ENCODE peak calls at places on chromosomes 7 and 10, in four cellular contexts. L is Calu3, C is endothelial cell, M is GM06990. N is an unnamed sample.
A peak's percentile ranks its signal among the peaks of the same experiment; 100 is the strongest.

GRCh38 chr7:124071843-124072242 is 39.0 kb upstream of the TMEM229A start:
- DNase-seq in L (no peak), C (no peak), M (no peak), N (no peak)

GRCh38 chr7:134472572-134473242 is 13.8 kb upstream of the AKR1B1 start:
- DNase-seq in L (no peak), C (no peak), M (no peak), N (no peak)

GRCh38 chr7:144584741-144585140 is 181.2 kb upstream of the NOBOX start:
- DNase-seq in L (no peak), C (no peak), M (no peak), N (no peak)

GRCh38 chr10:44383749-44384600 is 922 bp downstream of the CXCL12 start:
- DNase-seq in L (no peak), C (no peak), M (no peak), N (no peak)

GRCh38 chr7:71491331-71491730 is 359.4 kb downstream of the GALNT17 start:
- DNase-seq in L (no peak), C (no peak), M (no peak), N (no peak)

GRCh38 chr7:116173051-116174028 is 37.0 kb upstream of the TES start:
- DNase-seq in L (peak; percentile 38), C (peak; percentile 25), M (peak; percentile 42), N (peak; percentile 30)

GRCh38 chr10:103854687-103855423 is 521 bp downstream of the SH3PXD2A start:
- DNase-seq in L (peak; percentile 17), C (peak; percentile 47), M (no peak), N (peak; percentile 53)

GRCh38 chr10:24542314-24543270 is 181.1 kb downstream of the ARHGAP21 start:
- DNase-seq in L (no peak), C (no peak), M (no peak), N (no peak)

GRCh38 chr10:31769564-31769963 is 159.1 kb downstream of the ARHGAP12 start:
- DNase-seq in L (no peak), C (no peak), M (no peak), N (no peak)

GRCh38 chr7:35553498-35553897 is 141.4 kb downstream of the HERPUD2 start:
- DNase-seq in L (no peak), C (no peak), M (no peak), N (no peak)

GRCh38 chr7:99374121-99375064 is at the start of gene ARPC1B:
- DNase-seq in L (peak; percentile 70), C (peak; percentile 80), M (peak; percentile 89), N (peak; percentile 36)

GRCh38 chr7:142866361-142867096 is 11.7 kb downstream of the EPHB6 start:
- DNase-seq in L (peak; percentile 74), C (peak; percentile 66), M (no peak), N (peak; percentile 29)

GRCh38 chr7:74684921-74685320 is 27.4 kb downstream of the GTF2I start:
- DNase-seq in L (no peak), C (no peak), M (no peak), N (no peak)

GRCh38 chr7:31000161-31000693 is 36.5 kb downstream of the GHRHR start:
- DNase-seq in L (no peak), C (no peak), M (no peak), N (no peak)

GRCh38 chr10:59177031-59177861 is 803 bp downstream of the PHYHIPL start:
- DNase-seq in L (peak; percentile 26), C (peak; percentile 45), M (peak; percentile 13), N (peak; percentile 57)

GRCh38 chr10:79475119-79475653 is 29.8 kb upstream of the ZCCHC24 start:
- DNase-seq in L (no peak), C (no peak), M (no peak), N (no peak)

GRCh38 chr7:149690688-149691446 is 82.5 kb downstream of the ZNF467 start:
- DNase-seq in L (peak; percentile 41), C (peak; percentile 72), M (no peak), N (peak; percentile 50)

GRCh38 chr10:101763141-101763540 is 12.8 kb downstream of the FGF8 start:
- DNase-seq in L (no peak), C (no peak), M (no peak), N (no peak)

GRCh38 chr10:97715259-97715874 is 1.8 kb downstream of the MARVELD1 start:
- DNase-seq in L (no peak), C (no peak), M (no peak), N (no peak)

GRCh38 chr7:107767391-107767790 is 23.4 kb downstream of the CBLL1 start:
- DNase-seq in L (no peak), C (no peak), M (no peak), N (no peak)

GRCh38 chr10:123390332-123390731 is 236.1 kb downstream of the BUB3 start:
- DNase-seq in L (no peak), C (no peak), M (peak; percentile 64), N (no peak)

GRCh38 chr7:143239822-143240221 is 18.0 kb downstream of the TAS2R40 start:
- DNase-seq in L (no peak), C (no peak), M (no peak), N (no peak)

GRCh38 chr7:11082121-11082520 is 108.4 kb downstream of the PHF14 start:
- DNase-seq in L (no peak), C (no peak), M (no peak), N (no peak)

GRCh38 chr7:134155220-134155619 is 28.1 kb downstream of the LRGUK start:
- DNase-seq in L (no peak), C (no peak), M (peak; percentile 2), N (no peak)

GRCh38 chr10:28892818-28893547 is 215.7 kb downstream of the BAMBI start:
- DNase-seq in L (no peak), C (no peak), M (no peak), N (no peak)

GRCh38 chr7:94888542-94888941 is 18.9 kb upstream of the PPP1R9A start:
- DNase-seq in L (peak; percentile 63), C (no peak), M (no peak), N (no peak)

GRCh38 chr10:78187371-78187770 is 153.7 kb downstream of the RPS24 start:
- DNase-seq in L (no peak), C (no peak), M (no peak), N (no peak)

GRCh38 chr10:22170582-22170981 is 47.2 kb downstream of the EBLN1 start:
- DNase-seq in L (no peak), C (no peak), M (no peak), N (no peak)

GRCh38 chr10:11655839-11656238 is 44.4 kb upstream of the USP6NL start:
- DNase-seq in L (no peak), C (no peak), M (no peak), N (no peak)

GRCh38 chr10:114767101-114767588 is 54.4 kb upstream of the FHIP2A start:
- DNase-seq in L (peak; percentile 11), C (no peak), M (no peak), N (no peak)

GRCh38 chr7:108421720-108422331 is 34.4 kb downstream of the NRCAM start:
- DNase-seq in L (no peak), C (no peak), M (no peak), N (no peak)

GRCh38 chr10:78756604-78757442 is 311.9 kb upstream of the ZMIZ1 start:
- DNase-seq in L (peak; percentile 89), C (peak; percentile 52), M (no peak), N (no peak)

GRCh38 chr7:78762625-78763024 is 690.8 kb downstream of the MAGI2 start:
- DNase-seq in L (no peak), C (no peak), M (no peak), N (no peak)

GRCh38 chr10:125056161-125057132 is 103.9 kb downstream of the CTBP2 start:
- DNase-seq in L (no peak), C (no peak), M (no peak), N (peak; percentile 29)

GRCh38 chr7:1065263-1066260 is 21.2 kb downstream of the GPR146 start:
- DNase-seq in L (peak; percentile 96), C (peak; percentile 90), M (peak; percentile 74), N (peak; percentile 84)

GRCh38 chr10:129075936-129076335 is 391.1 kb upstream of the MGMT start:
- DNase-seq in L (no peak), C (no peak), M (no peak), N (no peak)

GRCh38 chr7:84228526-84228925 is 33.9 kb upstream of the SEMA3A start:
- DNase-seq in L (no peak), C (no peak), M (no peak), N (no peak)

GRCh38 chr10:104406715-104407517 is 53.3 kb downstream of the CFAP58 start:
- DNase-seq in L (no peak), C (no peak), M (no peak), N (no peak)

N was measured in neural crest cell.